ENCODE peak calls at places on chromosome 19, in eight cellular contexts. O is CD8-positive, alpha-beta T cell; X is stimulated activated CD4-positive, alpha-beta T cell treated with anti-CD3 and anti-CD28 coated beads, Interleukin-4, amount 100 ng/mL, for 24 hours; I is NCI-H2107; A is activated CD8-positive, alpha-beta T cell treated with anti-CD3 and anti-CD28 coated beads, Interleukin-2, amount 10 ng/mL, durations not matched to agents 7 days and 5 days; K is activated CD4-positive, alpha-beta T cell treated with anti-CD3 and anti-CD28 coated beads for 24 hours; Q is iris pigment epithelial cell; V is GM04504. Z is an unnamed sample.

GRCh38 chr19:35048911-35049411 is 7.4 kb downstream of the HPN start:
- DNase-seq in O (no peak), X (no peak), I (no peak), A (no peak), K (no peak), Q (no peak), V (no peak), Z (peak)

GRCh38 chr19:52923782-52924593 is 760 bp upstream of the ZNF888 start:
- DNase-seq in O (no peak), X (no peak), I (no peak), A (no peak), K (no peak), Q (peak), V (no peak), Z (no peak)

GRCh38 chr19:54430306-54431254 is 15.3 kb downstream of the TTYH1 start:
- DNase-seq in O (peak), X (peak), I (no peak), A (peak), K (peak), Q (peak), V (no peak), Z (no peak)

GRCh38 chr19:21482863-21483276 is 22.5 kb upstream of the ZNF429 start:
- DNase-seq in O (peak), X (peak), I (peak), A (peak), K (peak), Q (peak), V (no peak), Z (no peak)

GRCh38 chr19:6263306-6264076 is 16.3 kb downstream of the MLLT1 start:
- DNase-seq in O (no peak), X (no peak), I (no peak), A (no peak), K (no peak), Q (no peak), V (no peak), Z (no peak)

GRCh38 chr19:49216076-49216475 is 58.5 kb downstream of the TRPM4 start:
- DNase-seq in O (no peak), X (no peak), I (no peak), A (no peak), K (no peak), Q (peak), V (peak), Z (no peak)

GRCh38 chr19:771332-771785 is 20.4 kb downstream of the MISP start:
- DNase-seq in O (no peak), X (peak), I (no peak), A (peak), K (peak), Q (peak), V (no peak), Z (no peak)

GRCh38 chr19:15418112-15418587 is 638 bp downstream of the AKAP8L start:
- DNase-seq in O (no peak), X (no peak), I (no peak), A (no peak), K (no peak), Q (peak), V (no peak), Z (no peak)

GRCh38 chr19:43367822-43368221 is 14.3 kb downstream of the CD177 start:
- DNase-seq in O (no peak), X (no peak), I (no peak), A (no peak), K (no peak), Q (no peak), V (no peak), Z (no peak)

GRCh38 chr19:14528419-14529253 is 758 bp upstream of the TECR start:
- DNase-seq in O (no peak), X (no peak), I (no peak), A (no peak), K (no peak), Q (no peak), V (no peak), Z (no peak)

GRCh38 chr19:16068696-16069259 is 7.5 kb upstream of the TPM4 start:
- DNase-seq in O (no peak), X (no peak), I (no peak), A (no peak), K (no peak), Q (no peak), V (no peak), Z (no peak)

GRCh38 chr19:17245535-17245984 is at the start of gene NR2F6:
- DNase-seq in O (no peak), X (no peak), I (no peak), A (no peak), K (no peak), Q (no peak), V (no peak), Z (no peak)

GRCh38 chr19:37519890-37520289 is 13.2 kb downstream of the ZNF793 start:
- DNase-seq in O (no peak), X (no peak), I (no peak), A (no peak), K (no peak), Q (peak), V (no peak), Z (no peak)

GRCh38 chr19:19510432-19510831 is 4.9 kb downstream of the TSSK6 start:
- DNase-seq in O (no peak), X (no peak), I (no peak), A (no peak), K (no peak), Q (no peak), V (no peak), Z (no peak)

GRCh38 chr19:29119582-29119981 is 93.4 kb downstream of the UQCRFS1 start:
- DNase-seq in O (no peak), X (no peak), I (no peak), A (no peak), K (no peak), Q (no peak), V (peak), Z (no peak)

GRCh38 chr19:10183926-10184325 is 10.8 kb downstream of the DNMT1 start:
- DNase-seq in O (no peak), X (no peak), I (no peak), A (no peak), K (no peak), Q (no peak), V (no peak), Z (no peak)

GRCh38 chr19:18021121-18021755 is 13.3 kb downstream of the ARRDC2 start:
- DNase-seq in O (peak), X (peak), I (no peak), A (peak), K (no peak), Q (peak), V (peak), Z (peak)

GRCh38 chr19:1860821-1861598 is 2.4 kb downstream of the KLF16 start:
- DNase-seq in O (no peak), X (no peak), I (no peak), A (no peak), K (no peak), Q (no peak), V (no peak), Z (no peak)

GRCh38 chr19:19321143-19321577 is 531 bp downstream of the MAU2 start:
- DNase-seq in O (no peak), X (peak), I (no peak), A (peak), K (no peak), Q (peak), V (no peak), Z (no peak)

GRCh38 chr19:55540619-55541018 is 3.7 kb upstream of the SBK2 start:
- DNase-seq in O (no peak), X (no peak), I (no peak), A (no peak), K (no peak), Q (no peak), V (no peak), Z (no peak)

GRCh38 chr19:5247957-5248705 is 92.5 kb downstream of the PTPRS start:
- DNase-seq in O (no peak), X (no peak), I (no peak), A (no peak), K (no peak), Q (no peak), V (no peak), Z (no peak)

GRCh38 chr19:3782330-3782729 is 3.9 kb downstream of the MATK start:
- DNase-seq in O (no peak), X (no peak), I (no peak), A (no peak), K (no peak), Q (no peak), V (no peak), Z (no peak)

GRCh38 chr19:17743874-17744273 is 7.4 kb upstream of the FCHO1 start:
- DNase-seq in O (no peak), X (no peak), I (no peak), A (peak), K (no peak), Q (peak), V (no peak), Z (no peak)

GRCh38 chr19:8449830-8450229 is 5.1 kb downstream of the HNRNPM start:
- DNase-seq in O (no peak), X (no peak), I (no peak), A (no peak), K (no peak), Q (no peak), V (no peak), Z (no peak)

GRCh38 chr19:21568816-21569496 is 63.6 kb downstream of the ZNF429 start:
- DNase-seq in O (peak), X (peak), I (no peak), A (peak), K (peak), Q (peak), V (peak), Z (peak)

GRCh38 chr19:54457773-54458647 is 5.6 kb downstream of the LENG9 start:
- DNase-seq in O (no peak), X (no peak), I (no peak), A (no peak), K (no peak), Q (no peak), V (no peak), Z (no peak)

GRCh38 chr19:4712771-4713170 is 10.9 kb downstream of the DPP9 start:
- DNase-seq in O (no peak), X (no peak), I (no peak), A (no peak), K (no peak), Q (no peak), V (no peak), Z (no peak)

GRCh38 chr19:1412995-1413889 is 5.9 kb downstream of the DAZAP1 start:
- DNase-seq in O (no peak), X (no peak), I (no peak), A (no peak), K (no peak), Q (no peak), V (no peak), Z (no peak)

GRCh38 chr19:44723952-44724319 is 24.6 kb upstream of the BCL3 start:
- DNase-seq in O (peak), X (peak), I (no peak), A (peak), K (peak), Q (peak), V (peak), Z (peak)

GRCh38 chr19:48351341-48351752 is 12.4 kb downstream of the TMEM143 start:
- DNase-seq in O (peak), X (peak), I (no peak), A (peak), K (peak), Q (peak), V (no peak), Z (peak)

GRCh38 chr19:29492761-29493160 is 33.0 kb upstream of the VSTM2B start:
- DNase-seq in O (no peak), X (no peak), I (no peak), A (no peak), K (no peak), Q (no peak), V (no peak), Z (no peak)

GRCh38 chr19:33458807-33459206 is 62.8 kb downstream of the PEPD start:
- DNase-seq in O (no peak), X (no peak), I (no peak), A (no peak), K (no peak), Q (no peak), V (no peak), Z (peak)

GRCh38 chr19:45798995-45799517 is 6.4 kb upstream of the DMWD start:
- DNase-seq in O (peak), X (peak), I (peak), A (peak), K (peak), Q (peak), V (peak), Z (no peak)

GRCh38 chr19:36707134-36707533 is 19.7 kb downstream of the ZNF567 start:
- DNase-seq in O (no peak), X (no peak), I (no peak), A (no peak), K (no peak), Q (no peak), V (no peak), Z (no peak)

GRCh38 chr19:10817291-10818038 is 18.5 kb downstream of the TMED1 start:
- DNase-seq in O (no peak), X (no peak), I (no peak), A (no peak), K (no peak), Q (peak), V (peak), Z (no peak)

GRCh38 chr19:40604647-40605200 is 3.6 kb downstream of the LTBP4 start:
- DNase-seq in O (no peak), X (no peak), I (no peak), A (peak), K (no peak), Q (no peak), V (no peak), Z (no peak)

GRCh38 chr19:49081273-49081672 is 4.0 kb upstream of the SNRNP70 start:
- DNase-seq in O (no peak), X (no peak), I (no peak), A (no peak), K (no peak), Q (no peak), V (no peak), Z (no peak)

Z was measured in left lobe of liver.